ENCODE peak calls at places on chromosomes 2 and 18, in seven cellular contexts. W is NCI-H1436 treated with DMSO at 0.1 percent for 48 hours, F is AML-193, S is LHCN-M2, L is mesenchymal stem cell, R is OCI-LY7, D is Karpas-422. T is an unnamed sample.

GRCh38 chr2:9378433-9379371 is 44.6 kb downstream of the ITGB1BP1 start:
- DNase-seq in R (no peak), F (no peak), L (peak), S (peak), D (no peak), W (no peak), T (peak)

GRCh38 chr2:171778515-171778914 is 91.2 kb downstream of the DYNC1I2 start:
- DNase-seq in D (no peak), L (no peak), F (no peak), R (no peak), S (no peak), W (no peak), T (no peak)

GRCh38 chr2:177914247-177914646 is 158.3 kb downstream of the PDE11A start:
- DNase-seq in F (no peak), S (no peak), D (no peak), R (no peak), L (no peak), W (no peak), T (no peak)

GRCh38 chr2:149019768-149020167 is 18.7 kb upstream of the LYPD6B start:
- DNase-seq in W (no peak), R (peak), S (no peak), D (peak), F (peak), L (no peak), T (no peak)

GRCh38 chr2:34578641-34579040 is 979.5 kb upstream of the FAM98A start:
- DNase-seq in L (no peak), F (no peak), W (no peak), S (no peak), D (no peak), R (no peak), T (no peak)

GRCh38 chr2:163132850-163133249 is 294.3 kb upstream of the KCNH7 start:
- DNase-seq in W (peak), L (peak), S (peak), R (no peak), D (peak), F (peak), T (no peak)

GRCh38 chr18:9708057-9708881 is at the start of gene RAB31:
- DNase-seq in W (no peak), S (peak), L (peak), F (peak), R (no peak), D (no peak), T (peak)

GRCh38 chr2:80293026-80293425 is 11.5 kb downstream of the LRRTM1 start:
- DNase-seq in S (no peak), R (no peak), F (no peak), D (no peak), W (no peak), L (no peak), T (no peak)

GRCh38 chr18:48293954-48294893 is 115.0 kb downstream of the ZBTB7C start:
- DNase-seq in R (no peak), W (peak), S (peak), D (no peak), F (no peak), L (no peak), T (no peak)

GRCh38 chr2:227010433-227010832 is 153.6 kb downstream of the COL4A4 start:
- DNase-seq in L (no peak), D (no peak), R (no peak), W (no peak), F (no peak), S (peak), T (no peak)

GRCh38 chr18:12803069-12803936 is 80.7 kb downstream of the PTPN2 start:
- DNase-seq in F (no peak), R (no peak), L (no peak), S (no peak), W (no peak), D (no peak), T (no peak)

GRCh38 chr2:54704688-54705605 is 18.5 kb upstream of the EML6 start:
- DNase-seq in D (peak), F (peak), S (peak), W (peak), L (peak), R (peak), T (peak)

GRCh38 chr2:188512456-188512855 is 220.8 kb downstream of the GULP1 start:
- DNase-seq in D (peak), S (peak), L (peak), F (peak), R (peak), W (no peak), T (peak)